ENCODE peak calls at places on chromosomes 13 and 19, in nine cellular contexts. One of them, this sample, is unnamed.

GRCh38 chr13:42151781-42152180 is 103.3 kb downstream of the DGKH start:
- DNase-seq in HT1080: peak; percentile 11
- DNase-seq in mesendoderm: no peak
- DNase-seq in transverse colon: no peak
- DNase-seq in CD8-positive, alpha-beta memory T cell: no peak
- DNase-seq in PC-3: peak; percentile 13
- DNase-seq in effector memory CD4-positive, alpha-beta T cell: no peak
- DNase-seq in dorsolateral prefrontal cortex: no peak
- DNase-seq in ovary: no peak
- DNase-seq in this sample: no peak

GRCh38 chr19:8208710-8209110 is 460 bp upstream of the CERS4 start:
- DNase-seq in HT1080: no peak
- DNase-seq in mesendoderm: no peak
- DNase-seq in transverse colon: no peak
- DNase-seq in CD8-positive, alpha-beta memory T cell: no peak
- DNase-seq in PC-3: no peak
- DNase-seq in effector memory CD4-positive, alpha-beta T cell: no peak
- DNase-seq in dorsolateral prefrontal cortex: no peak
- DNase-seq in ovary: peak; percentile 86
- DNase-seq in this sample: peak; percentile 93

GRCh38 chr13:46361535-46361934 is 25.5 kb downstream of the RUBCNL start:
- DNase-seq in HT1080: peak; percentile 60
- DNase-seq in mesendoderm: no peak
- DNase-seq in transverse colon: no peak
- DNase-seq in CD8-positive, alpha-beta memory T cell: no peak
- DNase-seq in PC-3: peak; percentile 51
- DNase-seq in effector memory CD4-positive, alpha-beta T cell: no peak
- DNase-seq in dorsolateral prefrontal cortex: no peak
- DNase-seq in ovary: no peak
- DNase-seq in this sample: no peak

GRCh38 chr13:53064721-53065120 is 36.1 kb downstream of the OLFM4 start:
- DNase-seq in HT1080: no peak
- DNase-seq in mesendoderm: no peak
- DNase-seq in transverse colon: no peak
- DNase-seq in CD8-positive, alpha-beta memory T cell: no peak
- DNase-seq in PC-3: no peak
- DNase-seq in effector memory CD4-positive, alpha-beta T cell: no peak
- DNase-seq in dorsolateral prefrontal cortex: no peak
- DNase-seq in ovary: no peak
- DNase-seq in this sample: no peak

GRCh38 chr13:27171244-27171829 is at the start of gene USP12:
- DNase-seq in HT1080: no peak
- DNase-seq in mesendoderm: peak; percentile 64
- DNase-seq in transverse colon: peak; percentile 32
- DNase-seq in CD8-positive, alpha-beta memory T cell: peak; percentile 28
- DNase-seq in PC-3: no peak
- DNase-seq in effector memory CD4-positive, alpha-beta T cell: no peak
- DNase-seq in dorsolateral prefrontal cortex: no peak
- DNase-seq in ovary: peak; percentile 55
- DNase-seq in this sample: peak; percentile 53

GRCh38 chr13:44755872-44756271 is 179.7 kb upstream of the TSC22D1 start:
- DNase-seq in HT1080: peak; percentile 94
- DNase-seq in mesendoderm: no peak
- DNase-seq in transverse colon: no peak
- DNase-seq in CD8-positive, alpha-beta memory T cell: no peak
- DNase-seq in PC-3: peak; percentile 64
- DNase-seq in effector memory CD4-positive, alpha-beta T cell: no peak
- DNase-seq in dorsolateral prefrontal cortex: no peak
- DNase-seq in ovary: no peak
- DNase-seq in this sample: no peak

GRCh38 chr19:51407631-51408131 is 9.8 kb downstream of the SIGLEC10 start:
- DNase-seq in HT1080: peak; percentile 54
- DNase-seq in mesendoderm: peak; percentile 79
- DNase-seq in transverse colon: peak; percentile 37
- DNase-seq in CD8-positive, alpha-beta memory T cell: peak; percentile 15
- DNase-seq in PC-3: peak; percentile 63
- DNase-seq in effector memory CD4-positive, alpha-beta T cell: no peak
- DNase-seq in dorsolateral prefrontal cortex: no peak
- DNase-seq in ovary: no peak
- DNase-seq in this sample: no peak

GRCh38 chr13:113142876-113143275 is 15.6 kb upstream of the PROZ start:
- DNase-seq in HT1080: no peak
- DNase-seq in mesendoderm: no peak
- DNase-seq in transverse colon: no peak
- DNase-seq in CD8-positive, alpha-beta memory T cell: no peak
- DNase-seq in PC-3: no peak
- DNase-seq in effector memory CD4-positive, alpha-beta T cell: no peak
- DNase-seq in dorsolateral prefrontal cortex: no peak
- DNase-seq in ovary: no peak
- DNase-seq in this sample: no peak

GRCh38 chr19:39937094-39937493 is 2.7 kb upstream of the FCGBP start:
- DNase-seq in HT1080: no peak
- DNase-seq in mesendoderm: no peak
- DNase-seq in transverse colon: no peak
- DNase-seq in CD8-positive, alpha-beta memory T cell: peak; percentile 51
- DNase-seq in PC-3: no peak
- DNase-seq in effector memory CD4-positive, alpha-beta T cell: no peak
- DNase-seq in dorsolateral prefrontal cortex: no peak
- DNase-seq in ovary: no peak
- DNase-seq in this sample: no peak

GRCh38 chr13:51221108-51221507 is 1.1 kb upstream of the FAM124A start:
- DNase-seq in HT1080: no peak
- DNase-seq in mesendoderm: no peak
- DNase-seq in transverse colon: no peak
- DNase-seq in CD8-positive, alpha-beta memory T cell: no peak
- DNase-seq in PC-3: no peak
- DNase-seq in effector memory CD4-positive, alpha-beta T cell: no peak
- DNase-seq in dorsolateral prefrontal cortex: no peak
- DNase-seq in ovary: no peak
- DNase-seq in this sample: no peak

GRCh38 chr19:23436944-23437343 is 41.7 kb upstream of the ZNF91 start:
- DNase-seq in HT1080: no peak
- DNase-seq in mesendoderm: peak; percentile 54
- DNase-seq in transverse colon: no peak
- DNase-seq in CD8-positive, alpha-beta memory T cell: no peak
- DNase-seq in PC-3: peak; percentile 9
- DNase-seq in effector memory CD4-positive, alpha-beta T cell: no peak
- DNase-seq in dorsolateral prefrontal cortex: no peak
- DNase-seq in ovary: no peak
- DNase-seq in this sample: no peak

GRCh38 chr13:98370806-98371553 is 193.9 kb upstream of the RNF113B start:
- DNase-seq in HT1080: no peak
- DNase-seq in mesendoderm: no peak
- DNase-seq in transverse colon: peak; percentile 31
- DNase-seq in CD8-positive, alpha-beta memory T cell: no peak
- DNase-seq in PC-3: no peak
- DNase-seq in effector memory CD4-positive, alpha-beta T cell: no peak
- DNase-seq in dorsolateral prefrontal cortex: no peak
- DNase-seq in ovary: peak; percentile 71
- DNase-seq in this sample: no peak

GRCh38 chr13:112766336-112766735 is 76.5 kb downstream of the ATP11A start:
- DNase-seq in HT1080: no peak
- DNase-seq in mesendoderm: no peak
- DNase-seq in transverse colon: no peak
- DNase-seq in CD8-positive, alpha-beta memory T cell: no peak
- DNase-seq in PC-3: no peak
- DNase-seq in effector memory CD4-positive, alpha-beta T cell: no peak
- DNase-seq in dorsolateral prefrontal cortex: no peak
- DNase-seq in ovary: no peak
- DNase-seq in this sample: no peak

GRCh38 chr13:98826156-98826555 is 73.7 kb upstream of the SLC15A1 start:
- DNase-seq in HT1080: no peak
- DNase-seq in mesendoderm: no peak
- DNase-seq in transverse colon: no peak
- DNase-seq in CD8-positive, alpha-beta memory T cell: no peak
- DNase-seq in PC-3: no peak
- DNase-seq in effector memory CD4-positive, alpha-beta T cell: no peak
- DNase-seq in dorsolateral prefrontal cortex: no peak
- DNase-seq in ovary: no peak
- DNase-seq in this sample: no peak

GRCh38 chr19:4120531-4120930 is 3.4 kb downstream of the MAP2K2 start:
- DNase-seq in HT1080: peak; percentile 16
- DNase-seq in mesendoderm: no peak
- DNase-seq in transverse colon: no peak
- DNase-seq in CD8-positive, alpha-beta memory T cell: no peak
- DNase-seq in PC-3: peak; percentile 4
- DNase-seq in effector memory CD4-positive, alpha-beta T cell: no peak
- DNase-seq in dorsolateral prefrontal cortex: no peak
- DNase-seq in ovary: no peak
- DNase-seq in this sample: no peak

GRCh38 chr19:33859016-33859415 is 62.3 kb downstream of the KCTD15 start:
- DNase-seq in HT1080: no peak
- DNase-seq in mesendoderm: no peak
- DNase-seq in transverse colon: no peak
- DNase-seq in CD8-positive, alpha-beta memory T cell: no peak
- DNase-seq in PC-3: no peak
- DNase-seq in effector memory CD4-positive, alpha-beta T cell: no peak
- DNase-seq in dorsolateral prefrontal cortex: peak; percentile 36
- DNase-seq in ovary: no peak
- DNase-seq in this sample: no peak

GRCh38 chr13:66926200-66926850 is 303.8 kb downstream of the PCDH9 start:
- DNase-seq in HT1080: no peak
- DNase-seq in mesendoderm: no peak
- DNase-seq in transverse colon: no peak
- DNase-seq in CD8-positive, alpha-beta memory T cell: no peak
- DNase-seq in PC-3: no peak
- DNase-seq in effector memory CD4-positive, alpha-beta T cell: no peak
- DNase-seq in dorsolateral prefrontal cortex: no peak
- DNase-seq in ovary: no peak
- DNase-seq in this sample: no peak

GRCh38 chr13:104011505-104012270 is 945.5 kb upstream of the SLC10A2 start:
- DNase-seq in HT1080: no peak
- DNase-seq in mesendoderm: peak; percentile 25
- DNase-seq in transverse colon: no peak
- DNase-seq in CD8-positive, alpha-beta memory T cell: no peak
- DNase-seq in PC-3: peak; percentile 7
- DNase-seq in effector memory CD4-positive, alpha-beta T cell: no peak
- DNase-seq in dorsolateral prefrontal cortex: no peak
- DNase-seq in ovary: no peak
- DNase-seq in this sample: no peak

GRCh38 chr19:48509467-48510194 is 2.0 kb downstream of the LMTK3 start:
- DNase-seq in HT1080: no peak
- DNase-seq in mesendoderm: no peak
- DNase-seq in transverse colon: no peak
- DNase-seq in CD8-positive, alpha-beta memory T cell: no peak
- DNase-seq in PC-3: no peak
- DNase-seq in effector memory CD4-positive, alpha-beta T cell: no peak
- DNase-seq in dorsolateral prefrontal cortex: peak; percentile 71
- DNase-seq in ovary: no peak
- DNase-seq in this sample: no peak

GRCh38 chr19:8423821-8424223 is 10.7 kb downstream of the MARCHF2 start:
- DNase-seq in HT1080: peak; percentile 96
- DNase-seq in mesendoderm: peak; percentile 88
- DNase-seq in transverse colon: peak; percentile 84
- DNase-seq in CD8-positive, alpha-beta memory T cell: no peak
- DNase-seq in PC-3: peak; percentile 96
- DNase-seq in effector memory CD4-positive, alpha-beta T cell: no peak
- DNase-seq in dorsolateral prefrontal cortex: peak; percentile 57
- DNase-seq in ovary: peak; percentile 93
- DNase-seq in this sample: no peak

GRCh38 chr19:6501740-6502648 is at the start of gene TUBB4A:
- DNase-seq in HT1080: no peak
- DNase-seq in mesendoderm: no peak
- DNase-seq in transverse colon: peak; percentile 28
- DNase-seq in CD8-positive, alpha-beta memory T cell: peak; percentile 43
- DNase-seq in PC-3: peak; percentile 17
- DNase-seq in effector memory CD4-positive, alpha-beta T cell: no peak
- DNase-seq in dorsolateral prefrontal cortex: peak; percentile 83
- DNase-seq in ovary: no peak
- DNase-seq in this sample: peak; percentile 88

GRCh38 chr19:13056052-13056660 is 46.5 kb downstream of the LYL1 start:
- DNase-seq in HT1080: peak; percentile 97
- DNase-seq in mesendoderm: peak; percentile 85
- DNase-seq in transverse colon: peak; percentile 61
- DNase-seq in CD8-positive, alpha-beta memory T cell: no peak
- DNase-seq in PC-3: peak; percentile 97
- DNase-seq in effector memory CD4-positive, alpha-beta T cell: no peak
- DNase-seq in dorsolateral prefrontal cortex: no peak
- DNase-seq in ovary: peak; percentile 68
- DNase-seq in this sample: no peak

GRCh38 chr13:50529154-50529882 is 314.2 kb downstream of the DLEU7 start:
- DNase-seq in HT1080: peak; percentile 25
- DNase-seq in mesendoderm: no peak
- DNase-seq in transverse colon: peak; percentile 84
- DNase-seq in CD8-positive, alpha-beta memory T cell: no peak
- DNase-seq in PC-3: peak; percentile 14
- DNase-seq in effector memory CD4-positive, alpha-beta T cell: no peak
- DNase-seq in dorsolateral prefrontal cortex: peak; percentile 65
- DNase-seq in ovary: peak; percentile 83
- DNase-seq in this sample: peak; percentile 22

GRCh38 chr13:29573190-29573589 is 22.3 kb downstream of the SLC7A1 start:
- DNase-seq in HT1080: no peak
- DNase-seq in mesendoderm: no peak
- DNase-seq in transverse colon: peak; percentile 78
- DNase-seq in CD8-positive, alpha-beta memory T cell: no peak
- DNase-seq in PC-3: no peak
- DNase-seq in effector memory CD4-positive, alpha-beta T cell: no peak
- DNase-seq in dorsolateral prefrontal cortex: peak; percentile 74
- DNase-seq in ovary: no peak
- DNase-seq in this sample: peak; percentile 20

GRCh38 chr13:39273953-39274352 is 235.7 kb downstream of the NHLRC3 start:
- DNase-seq in HT1080: peak; percentile 16
- DNase-seq in mesendoderm: peak; percentile 47
- DNase-seq in transverse colon: peak; percentile 17
- DNase-seq in CD8-positive, alpha-beta memory T cell: no peak
- DNase-seq in PC-3: peak; percentile 28
- DNase-seq in effector memory CD4-positive, alpha-beta T cell: no peak
- DNase-seq in dorsolateral prefrontal cortex: no peak
- DNase-seq in ovary: peak; percentile 23
- DNase-seq in this sample: no peak

GRCh38 chr13:29140277-29140676 is 320.1 kb downstream of the MTUS2 start:
- DNase-seq in HT1080: peak; percentile 77
- DNase-seq in mesendoderm: peak; percentile 60
- DNase-seq in transverse colon: no peak
- DNase-seq in CD8-positive, alpha-beta memory T cell: no peak
- DNase-seq in PC-3: no peak
- DNase-seq in effector memory CD4-positive, alpha-beta T cell: no peak
- DNase-seq in dorsolateral prefrontal cortex: no peak
- DNase-seq in ovary: no peak
- DNase-seq in this sample: no peak

GRCh38 chr13:84470528-84470927 is 588.3 kb upstream of the SLITRK1 start:
- DNase-seq in HT1080: no peak
- DNase-seq in mesendoderm: peak; percentile 29
- DNase-seq in transverse colon: no peak
- DNase-seq in CD8-positive, alpha-beta memory T cell: no peak
- DNase-seq in PC-3: no peak
- DNase-seq in effector memory CD4-positive, alpha-beta T cell: no peak
- DNase-seq in dorsolateral prefrontal cortex: no peak
- DNase-seq in ovary: no peak
- DNase-seq in this sample: no peak

GRCh38 chr13:57629821-57630235 is 1.7 kb upstream of the PCDH17 start:
- DNase-seq in HT1080: no peak
- DNase-seq in mesendoderm: peak; percentile 98
- DNase-seq in transverse colon: peak; percentile 27
- DNase-seq in CD8-positive, alpha-beta memory T cell: peak; percentile 41
- DNase-seq in PC-3: peak; percentile 23
- DNase-seq in effector memory CD4-positive, alpha-beta T cell: peak; percentile 32
- DNase-seq in dorsolateral prefrontal cortex: peak; percentile 99
- DNase-seq in ovary: peak; percentile 41
- DNase-seq in this sample: peak; percentile 94

GRCh38 chr13:28574617-28575142 is 79.8 kb upstream of the FLT1 start:
- DNase-seq in HT1080: peak; percentile 99
- DNase-seq in mesendoderm: peak; percentile 30
- DNase-seq in transverse colon: peak; percentile 46
- DNase-seq in CD8-positive, alpha-beta memory T cell: no peak
- DNase-seq in PC-3: peak; percentile 95
- DNase-seq in effector memory CD4-positive, alpha-beta T cell: no peak
- DNase-seq in dorsolateral prefrontal cortex: no peak
- DNase-seq in ovary: no peak
- DNase-seq in this sample: no peak

GRCh38 chr19:2690856-2691255 is 11.6 kb downstream of the GNG7 start:
- DNase-seq in HT1080: no peak
- DNase-seq in mesendoderm: no peak
- DNase-seq in transverse colon: no peak
- DNase-seq in CD8-positive, alpha-beta memory T cell: no peak
- DNase-seq in PC-3: no peak
- DNase-seq in effector memory CD4-positive, alpha-beta T cell: no peak
- DNase-seq in dorsolateral prefrontal cortex: no peak
- DNase-seq in ovary: no peak
- DNase-seq in this sample: no peak

GRCh38 chr13:74104661-74105275 is 29.4 kb downstream of the KLF12 start:
- DNase-seq in HT1080: no peak
- DNase-seq in mesendoderm: no peak
- DNase-seq in transverse colon: no peak
- DNase-seq in CD8-positive, alpha-beta memory T cell: no peak
- DNase-seq in PC-3: no peak
- DNase-seq in effector memory CD4-positive, alpha-beta T cell: no peak
- DNase-seq in dorsolateral prefrontal cortex: no peak
- DNase-seq in ovary: no peak
- DNase-seq in this sample: no peak